ENCODE peak calls at places on chromosomes 11 and 22, in seven cellular contexts. E is activated CD4-positive, alpha-beta T cell treated with anti-CD3 and anti-CD28 coated beads, Interleukin-2, amount 50 U/mL, for 4 hours; M is WTC11; S is posterior cingulate gyrus; X is stimulated activated CD8-positive, alpha-beta memory T cell treated with anti-CD3 and anti-CD28 coated beads, Interleukin-4, amount 100 ng/mL, for 1 hour; L is neuronal stem cell; Y is AG08396. R is an unnamed sample.
A peak's percentile ranks its signal among the peaks of the same experiment; 100 is the strongest.

GRCh38 chr22:27032121-27032761 is 374.9 kb downstream of the MIAT start:
- DNase-seq in E (no peak), M (peak; percentile 78), S (peak; percentile 76), X (no peak), L (no peak), Y (peak; percentile 13), R (no peak)

GRCh38 chr11:19974886-19975285 is 185.4 kb downstream of the DBX1 start:
- DNase-seq in E (no peak), M (no peak), S (no peak), X (no peak), L (no peak), Y (no peak), R (no peak)

GRCh38 chr11:8100605-8101004 is 19.6 kb downstream of the TUB start:
- DNase-seq in E (no peak), M (no peak), S (no peak), X (no peak), L (no peak), Y (no peak), R (no peak)

GRCh38 chr11:103619480-103619879 is 417.0 kb upstream of the DDI1 start:
- DNase-seq in E (no peak), M (no peak), S (no peak), X (no peak), L (no peak), Y (no peak), R (no peak)

GRCh38 chr11:47099213-47099917 is 77.3 kb downstream of the ARFGAP2 start:
- DNase-seq in E (no peak), M (no peak), S (no peak), X (no peak), L (no peak), Y (no peak), R (no peak)

GRCh38 chr22:37735054-37735453 is 38.2 kb downstream of the TRIOBP start:
- DNase-seq in E (no peak), M (peak; percentile 73), S (no peak), X (no peak), L (peak; percentile 48), Y (peak; percentile 79), R (no peak)

GRCh38 chr22:46535876-46536558 is 1.4 kb downstream of the CELSR1 start:
- DNase-seq in E (no peak), M (no peak), S (no peak), X (no peak), L (no peak), Y (no peak), R (no peak)

GRCh38 chr11:73284106-73284505 is 12.0 kb downstream of the P2RY6 start:
- DNase-seq in E (no peak), M (no peak), S (no peak), X (no peak), L (no peak), Y (no peak), R (no peak)

GRCh38 chr11:37724305-37724704 is 1126.3 kb upstream of the RAG2 start:
- DNase-seq in E (no peak), M (no peak), S (no peak), X (no peak), L (no peak), Y (no peak), R (no peak)

GRCh38 chr22:40417881-40418280 is 47.5 kb downstream of the SGSM3 start:
- DNase-seq in E (no peak), M (no peak), S (no peak), X (no peak), L (no peak), Y (no peak), R (no peak)

GRCh38 chr22:48975886-48976285 is 851.8 kb downstream of the BRD1 start:
- DNase-seq in E (no peak), M (no peak), S (no peak), X (no peak), L (no peak), Y (no peak), R (no peak)

GRCh38 chr11:57491371-57492061 is 24.0 kb downstream of the SLC43A1 start:
- DNase-seq in E (peak; percentile 36), M (peak; percentile 78), S (no peak), X (no peak), L (peak; percentile 43), Y (peak; percentile 51), R (no peak)

GRCh38 chr11:1120532-1121342 is 37.0 kb upstream of the MUC5AC start:
- DNase-seq in E (no peak), M (peak; percentile 7), S (no peak), X (no peak), L (no peak), Y (no peak), R (no peak)

GRCh38 chr22:40313007-40313406 is 33.3 kb upstream of the ADSL start:
- DNase-seq in E (no peak), M (no peak), S (no peak), X (no peak), L (no peak), Y (no peak), R (no peak)

GRCh38 chr11:26599421-26599820 is 27.4 kb upstream of the MUC15 start:
- DNase-seq in E (no peak), M (no peak), S (no peak), X (no peak), L (no peak), Y (peak; percentile 20), R (peak; percentile 13)

GRCh38 chr11:1825039-1825740 is 9.6 kb upstream of the SYT8 start:
- DNase-seq in E (no peak), M (peak; percentile 93), S (no peak), X (no peak), L (peak; percentile 81), Y (peak; percentile 54), R (no peak)

GRCh38 chr22:46993626-46994025 is 231.2 kb downstream of the TBC1D22A start:
- DNase-seq in E (no peak), M (no peak), S (no peak), X (no peak), L (no peak), Y (no peak), R (no peak)

GRCh38 chr11:76510060-76511047 is 65.5 kb downstream of the EMSY start:
- DNase-seq in E (no peak), M (no peak), S (no peak), X (no peak), L (no peak), Y (peak; percentile 33), R (peak; percentile 85)

GRCh38 chr11:68122936-68123539 is 1.9 kb upstream of the CHKA start:
- DNase-seq in E (no peak), M (no peak), S (no peak), X (no peak), L (no peak), Y (no peak), R (no peak)

GRCh38 chr11:47107709-47108108 is 69.0 kb downstream of the ARFGAP2 start:
- DNase-seq in E (no peak), M (no peak), S (no peak), X (no peak), L (no peak), Y (no peak), R (no peak)

GRCh38 chr22:19678949-19679348 is 35.4 kb upstream of the SEPTIN5 start:
- DNase-seq in E (no peak), M (no peak), S (no peak), X (no peak), L (no peak), Y (no peak), R (no peak)

GRCh38 chr22:50317178-50317577 is 9.6 kb downstream of the DENND6B start:
- DNase-seq in E (no peak), M (no peak), S (peak; percentile 19), X (no peak), L (no peak), Y (no peak), R (no peak)

GRCh38 chr22:40276877-40277823 is 69.2 kb upstream of the ADSL start:
- DNase-seq in E (no peak), M (no peak), S (no peak), X (no peak), L (no peak), Y (peak; percentile 34), R (peak; percentile 26)

GRCh38 chr11:1473786-1474185 is 12.8 kb downstream of the MOB2 start:
- DNase-seq in E (no peak), M (no peak), S (peak; percentile 9), X (no peak), L (no peak), Y (no peak), R (no peak)

GRCh38 chr22:36287881-36288515 is 35.1 kb downstream of the APOL1 start:
- DNase-seq in E (no peak), M (no peak), S (no peak), X (no peak), L (no peak), Y (no peak), R (no peak)

GRCh38 chr11:99505319-99505718 is 484.6 kb downstream of the CNTN5 start:
- DNase-seq in E (no peak), M (no peak), S (no peak), X (no peak), L (no peak), Y (peak; percentile 26), R (peak; percentile 86)

GRCh38 chr11:113521737-113522517 is 46.7 kb upstream of the DRD2 start:
- DNase-seq in E (no peak), M (no peak), S (no peak), X (no peak), L (no peak), Y (no peak), R (no peak)

GRCh38 chr22:43273902-43274484 is 69.2 kb downstream of the SCUBE1 start:
- DNase-seq in E (peak; percentile 12), M (peak; percentile 70), S (no peak), X (no peak), L (peak; percentile 54), Y (peak; percentile 77), R (peak; percentile 13)

GRCh38 chr22:29216873-29217666 is 11.4 kb downstream of the EMID1 start:
- DNase-seq in E (no peak), M (no peak), S (no peak), X (no peak), L (no peak), Y (no peak), R (no peak)